ENCODE peak calls at places on chromosomes 4 and X, in eight cellular contexts. O is B cell, U is AG09319, Z is SK-N-SH, V is fibroblast of lung, B is glutamatergic neuron, D is GM13976, W is NB4. C is an unnamed sample.

GRCh38 chr4:81436928-81437327 is 34.8 kb downstream of the RASGEF1B start:
- DNase-seq in B (no peak), Z (no peak), W (no peak), D (no peak), U (no peak), V (no peak), O (no peak), C (no peak)

GRCh38 chr4:108144451-108144850 is 24.3 kb downstream of the LEF1 start:
- DNase-seq in W (no peak), B (no peak), O (no peak), V (no peak), U (no peak), Z (no peak), D (no peak), C (no peak)

GRCh38 chr4:88780389-88780788 is 82.8 kb upstream of the NAP1L5 start:
- DNase-seq in O (no peak), D (no peak), W (no peak), Z (no peak), B (no peak), U (no peak), V (no peak), C (no peak)

GRCh38 chr4:23930750-23931488 is 41.1 kb upstream of the PPARGC1A start:
- DNase-seq in D (no peak), B (peak; percentile 31), U (no peak), V (peak; percentile 32), Z (peak; percentile 42), W (no peak), O (no peak), C (no peak)

GRCh38 chr4:37628977-37629609 is 57.1 kb downstream of the RELL1 start:
- DNase-seq in W (peak; percentile 58), U (peak; percentile 81), Z (no peak), B (no peak), O (no peak), V (peak; percentile 81), D (no peak), C (no peak)

GRCh38 chrX:118536687-118537461 is 41.3 kb downstream of the DOCK11 start:
- DNase-seq in O (peak; percentile 52), V (peak; percentile 48), U (no peak), B (peak; percentile 26), D (no peak), W (peak; percentile 11), Z (peak; percentile 18), C (no peak)

GRCh38 chrX:123647244-123647643 is 85.6 kb downstream of the THOC2 start:
- DNase-seq in U (no peak), V (no peak), Z (no peak), D (no peak), W (no peak), B (no peak), O (no peak), C (no peak)

GRCh38 chr4:10020871-10021676 is at the start of gene SLC2A9:
- DNase-seq in D (no peak), U (no peak), V (no peak), Z (no peak), B (no peak), O (no peak), W (peak; percentile 67), C (no peak)

GRCh38 chr4:94974773-94975172 is 217.0 kb downstream of the BMPR1B start:
- DNase-seq in V (peak; percentile 73), B (no peak), U (no peak), D (no peak), Z (no peak), W (no peak), O (no peak), C (no peak)

GRCh38 chrX:40169193-40170086 is 71.7 kb upstream of the BCOR start:
- DNase-seq in B (peak; percentile 70), O (peak; percentile 85), U (no peak), Z (peak; percentile 83), D (peak; percentile 70), V (peak; percentile 73), W (peak; percentile 84), C (peak; percentile 61)

GRCh38 chr4:868421-868820 is 42.5 kb upstream of the CPLX1 start:
- DNase-seq in D (no peak), B (no peak), W (no peak), Z (no peak), O (no peak), V (no peak), U (no peak), C (no peak)

GRCh38 chr4:2253160-2254084 is 8.5 kb downstream of the MXD4 start:
- DNase-seq in D (no peak), B (peak; percentile 14), U (no peak), V (no peak), Z (peak; percentile 21), O (peak; percentile 8), W (no peak), C (no peak)

GRCh38 chr4:77031544-77031943 is 44.2 kb downstream of the CCNI start:
- DNase-seq in Z (no peak), V (no peak), O (no peak), D (no peak), W (no peak), B (no peak), U (no peak), C (no peak)

GRCh38 chr4:113574636-113575103 is 186.9 kb downstream of the CAMK2D start:
- DNase-seq in Z (no peak), W (no peak), U (no peak), O (no peak), D (no peak), B (no peak), V (peak; percentile 72), C (no peak)

GRCh38 chr4:100823066-100823992 is 305.5 kb upstream of the EMCN start:
- DNase-seq in U (no peak), W (no peak), B (no peak), Z (no peak), V (peak; percentile 76), D (peak; percentile 13), O (no peak), C (peak; percentile 15)

GRCh38 chr4:150072906-150073714 is 5.1 kb upstream of the DCLK2 start:
- DNase-seq in D (no peak), W (no peak), Z (no peak), B (no peak), U (peak; percentile 85), O (no peak), V (peak; percentile 96), C (no peak)

GRCh38 chrX:13901354-13901753 is 84.5 kb upstream of the GPM6B start:
- DNase-seq in W (no peak), U (no peak), Z (no peak), D (no peak), B (no peak), V (no peak), O (no peak), C (no peak)

GRCh38 chr4:189185810-189186432 is 754.8 kb upstream of the FRG1 start:
- DNase-seq in D (no peak), W (no peak), O (no peak), B (no peak), V (no peak), Z (no peak), U (no peak), C (no peak)

GRCh38 chr4:90118547-90119211 is 8.5 kb upstream of the CCSER1 start:
- DNase-seq in V (no peak), B (no peak), O (no peak), D (no peak), W (no peak), Z (no peak), U (no peak), C (no peak)

GRCh38 chr4:138555107-138555506 is 313.0 kb upstream of the SLC7A11 start:
- DNase-seq in U (no peak), Z (no peak), D (no peak), V (no peak), W (no peak), B (no peak), O (no peak), C (no peak)
- TF ChIP-seq CTCF in U (no peak), Z (no peak), D (no peak), V (no peak), W (no peak), B (no peak), O (no peak), C (no peak)

DNA sequence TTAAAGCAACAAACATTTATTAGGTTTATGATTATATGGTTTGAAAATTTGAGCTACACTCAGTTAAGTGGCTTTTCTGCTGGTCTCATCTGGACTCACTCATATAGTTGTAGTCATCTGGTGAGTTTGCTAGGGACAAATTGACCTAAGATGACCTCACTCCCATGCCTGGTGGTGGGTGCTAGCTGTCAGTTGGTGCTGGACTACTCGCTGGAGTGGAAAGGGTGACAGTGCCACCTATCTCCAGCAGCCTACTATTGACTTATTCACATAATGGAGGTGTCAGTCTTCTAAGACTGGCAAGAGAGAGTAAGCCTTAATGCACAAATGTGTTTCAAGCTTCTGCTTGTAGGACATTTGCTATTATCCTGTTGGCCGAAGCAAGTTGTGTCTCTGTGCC is 88.2 kb downstream of the TASL start:
- DNase-seq in O (no peak), V (no peak), Z (no peak), U (no peak), D (no peak), B (no peak), W (peak; percentile 36), C (no peak)
- TF ChIP-seq CTCF in O (no peak), V (no peak), Z (peak; percentile 38), U (no peak), D (no peak), B (no peak), W (peak; percentile 11), C (peak; percentile 51)

GRCh38 chrX:135595543-135595942 is 75.1 kb downstream of the INTS6L start:
- DNase-seq in D (no peak), U (no peak), V (no peak), B (no peak), Z (no peak), O (no peak), W (no peak), C (no peak)

GRCh38 chrX:135591871-135592270 is 71.4 kb downstream of the INTS6L start:
- DNase-seq in U (no peak), Z (no peak), W (no peak), O (no peak), B (no peak), D (no peak), V (no peak), C (no peak)

GRCh38 chrX:135596495-135596894 is 76.0 kb downstream of the INTS6L start:
- DNase-seq in U (no peak), D (peak; percentile 35), W (peak; percentile 68), B (peak; percentile 26), O (peak; percentile 49), V (peak; percentile 1), Z (peak; percentile 60), C (no peak)
- TF ChIP-seq CTCF in U (peak; percentile 64), D (peak; percentile 46), W (peak; percentile 64), B (peak; percentile 22), O (peak; percentile 54), V (peak; percentile 65), Z (peak; percentile 74), C (peak; percentile 87)

GRCh38 chr4:118281611-118282442 is 71.0 kb downstream of the PRSS12 start:
- DNase-seq in W (peak; percentile 58), Z (no peak), V (peak; percentile 71), O (no peak), B (peak; percentile 43), D (no peak), U (no peak), C (no peak)

GRCh38 chr4:118278473-118279274 is 74.1 kb downstream of the PRSS12 start:
- DNase-seq in O (peak; percentile 99), D (peak; percentile 96), W (peak; percentile 95), U (peak; percentile 87), B (peak; percentile 94), Z (peak; percentile 97), V (peak; percentile 90), C (peak; percentile 69)

GRCh38 chr4:118279328-118279727 is 73.5 kb downstream of the PRSS12 start:
- DNase-seq in Z (no peak), U (no peak), V (peak; percentile 2), O (no peak), W (peak; percentile 18), D (no peak), B (no peak), C (no peak)

GRCh38 chr4:118279920-118280432 is 72.8 kb downstream of the PRSS12 start:
- DNase-seq in V (no peak), D (no peak), Z (no peak), W (peak; percentile 39), U (no peak), B (no peak), O (no peak), C (no peak)

GRCh38 chr4:118280501-118281218 is 72.1 kb downstream of the PRSS12 start:
- DNase-seq in Z (peak; percentile 50), O (peak; percentile 59), V (peak; percentile 78), B (peak; percentile 57), D (no peak), W (peak; percentile 84), U (peak; percentile 59), C (peak; percentile 41)
- TF ChIP-seq CTCF in Z (peak; percentile 80), O (peak; percentile 70), V (peak; percentile 62), B (peak; percentile 52), D (peak; percentile 67), W (peak; percentile 54), U (peak; percentile 47), C (peak; percentile 54)

C was measured in Panc1.